ENCODE peak calls at places on chromosomes 13 and 19, in ten cellular contexts. One of them, this sample, is unnamed. For H3K4me1, the result is how much of the 10 kb centered on the place peaks cover.

GRCh38 chr19:5292843-5293606 is 47.6 kb downstream of the PTPRS start:
- DNase-seq in stomach: peak
- DNase-seq in PC-3: peak
- DNase-seq in naive thymus-derived CD4-positive, alpha-beta T cell: peak
- DNase-seq in Peyer's patch: no peak
- DNase-seq in sigmoid colon: peak
- DNase-seq in pancreas: peak
- DNase-seq in adipocyte: peak
- DNase-seq in testis: peak
- DNase-seq in ascending aorta: peak
- DNase-seq in this sample: peak

GRCh38 chr13:43411741-43412140 is 375.0 kb downstream of the ENOX1 start:
- DNase-seq in sigmoid colon: peak
- DNase-seq in Peyer's patch: no peak
- DNase-seq in ascending aorta: no peak
- DNase-seq in PC-3: no peak
- DNase-seq in naive thymus-derived CD4-positive, alpha-beta T cell: no peak
- DNase-seq in pancreas: no peak
- DNase-seq in stomach: no peak
- DNase-seq in adipocyte: no peak
- DNase-seq in testis: no peak
- DNase-seq in this sample: no peak

GRCh38 chr19:4115050-4115817 is 8.7 kb downstream of the MAP2K2 start:
- DNase-seq in naive thymus-derived CD4-positive, alpha-beta T cell: peak
- DNase-seq in Peyer's patch: peak
- DNase-seq in pancreas: no peak
- DNase-seq in testis: peak
- DNase-seq in PC-3: no peak
- DNase-seq in adipocyte: no peak
- DNase-seq in sigmoid colon: no peak
- DNase-seq in stomach: peak
- DNase-seq in ascending aorta: no peak
- DNase-seq in this sample: no peak

GRCh38 chr19:24140099-24140498 is 53.1 kb downstream of the ZNF254 start:
- DNase-seq in naive thymus-derived CD4-positive, alpha-beta T cell: no peak
- DNase-seq in pancreas: no peak
- DNase-seq in sigmoid colon: no peak
- DNase-seq in Peyer's patch: no peak
- DNase-seq in testis: no peak
- DNase-seq in ascending aorta: no peak
- DNase-seq in adipocyte: no peak
- DNase-seq in stomach: no peak
- DNase-seq in PC-3: peak
- DNase-seq in this sample: no peak

GRCh38 chr13:98299954-98300350 is 122.9 kb upstream of the RNF113B start:
- DNase-seq in pancreas: no peak
- DNase-seq in adipocyte: peak
- DNase-seq in ascending aorta: no peak
- DNase-seq in stomach: no peak
- DNase-seq in testis: no peak
- DNase-seq in naive thymus-derived CD4-positive, alpha-beta T cell: no peak
- DNase-seq in PC-3: no peak
- DNase-seq in Peyer's patch: no peak
- DNase-seq in sigmoid colon: no peak
- DNase-seq in this sample: no peak

GRCh38 chr13:31538067-31539042 is 201.0 kb upstream of the RXFP2 start:
- DNase-seq in stomach: peak
- DNase-seq in pancreas: no peak
- DNase-seq in Peyer's patch: no peak
- DNase-seq in testis: no peak
- DNase-seq in ascending aorta: no peak
- DNase-seq in naive thymus-derived CD4-positive, alpha-beta T cell: no peak
- DNase-seq in PC-3: peak
- DNase-seq in sigmoid colon: no peak
- DNase-seq in adipocyte: peak
- DNase-seq in this sample: no peak

GRCh38 chr13:28867564-28867963 is 47.4 kb downstream of the MTUS2 start:
- DNase-seq in adipocyte: no peak
- DNase-seq in sigmoid colon: no peak
- DNase-seq in naive thymus-derived CD4-positive, alpha-beta T cell: no peak
- DNase-seq in Peyer's patch: no peak
- DNase-seq in pancreas: no peak
- DNase-seq in ascending aorta: no peak
- DNase-seq in PC-3: no peak
- DNase-seq in stomach: no peak
- DNase-seq in testis: no peak
- DNase-seq in this sample: no peak

GRCh38 chr13:42101821-42102580 is 53.6 kb downstream of the DGKH start:
- DNase-seq in testis: no peak
- DNase-seq in ascending aorta: no peak
- DNase-seq in Peyer's patch: no peak
- DNase-seq in pancreas: peak
- DNase-seq in adipocyte: no peak
- DNase-seq in naive thymus-derived CD4-positive, alpha-beta T cell: no peak
- DNase-seq in stomach: no peak
- DNase-seq in sigmoid colon: no peak
- DNase-seq in PC-3: no peak
- DNase-seq in this sample: no peak

GRCh38 chr13:26476111-26476743 is 81.3 kb upstream of the WASF3 start:
- DNase-seq in sigmoid colon: no peak
- DNase-seq in ascending aorta: no peak
- DNase-seq in pancreas: peak
- DNase-seq in testis: peak
- DNase-seq in Peyer's patch: no peak
- DNase-seq in naive thymus-derived CD4-positive, alpha-beta T cell: no peak
- DNase-seq in adipocyte: peak
- DNase-seq in stomach: no peak
- DNase-seq in PC-3: no peak
- DNase-seq in this sample: peak

GRCh38 chr19:17296278-17296677 is 6.9 kb downstream of the ABHD8 start:
- DNase-seq in testis: no peak
- DNase-seq in adipocyte: peak
- DNase-seq in Peyer's patch: no peak
- DNase-seq in sigmoid colon: no peak
- DNase-seq in naive thymus-derived CD4-positive, alpha-beta T cell: no peak
- DNase-seq in pancreas: no peak
- DNase-seq in stomach: no peak
- DNase-seq in ascending aorta: no peak
- DNase-seq in PC-3: peak
- DNase-seq in this sample: no peak

GRCh38 chr19:10919352-10920287 is 8.8 kb downstream of the YIPF2 start:
- DNase-seq in PC-3: no peak
- DNase-seq in stomach: no peak
- DNase-seq in sigmoid colon: no peak
- DNase-seq in Peyer's patch: no peak
- DNase-seq in pancreas: peak
- DNase-seq in testis: no peak
- DNase-seq in adipocyte: no peak
- DNase-seq in naive thymus-derived CD4-positive, alpha-beta T cell: no peak
- DNase-seq in ascending aorta: no peak
- DNase-seq in this sample: no peak
- H3K4me1 ChIP-seq in PC-3: under half
- H3K4me1 ChIP-seq in stomach: under half
- H3K4me1 ChIP-seq in sigmoid colon: under half
- H3K4me1 ChIP-seq in Peyer's patch: under half
- H3K4me1 ChIP-seq in pancreas: under half
- H3K4me1 ChIP-seq in testis: under half
- H3K4me1 ChIP-seq in adipocyte: under half
- H3K4me1 ChIP-seq in naive thymus-derived CD4-positive, alpha-beta T cell: under half
- H3K4me1 ChIP-seq in ascending aorta: under half
- H3K4me1 ChIP-seq in this sample: under half

GRCh38 chr19:43435775-43436174 is 21.1 kb downstream of the TEX101 start:
- DNase-seq in ascending aorta: no peak
- DNase-seq in Peyer's patch: no peak
- DNase-seq in stomach: no peak
- DNase-seq in adipocyte: no peak
- DNase-seq in testis: no peak
- DNase-seq in pancreas: no peak
- DNase-seq in PC-3: no peak
- DNase-seq in naive thymus-derived CD4-positive, alpha-beta T cell: no peak
- DNase-seq in sigmoid colon: no peak
- DNase-seq in this sample: no peak

GRCh38 chr19:43437712-43438111 is 23.0 kb downstream of the TEX101 start:
- DNase-seq in PC-3: no peak
- DNase-seq in naive thymus-derived CD4-positive, alpha-beta T cell: no peak
- DNase-seq in adipocyte: no peak
- DNase-seq in stomach: no peak
- DNase-seq in testis: no peak
- DNase-seq in pancreas: no peak
- DNase-seq in Peyer's patch: no peak
- DNase-seq in ascending aorta: no peak
- DNase-seq in sigmoid colon: no peak
- DNase-seq in this sample: no peak

GRCh38 chr19:43439183-43440063 is 24.7 kb downstream of the TEX101 start:
- DNase-seq in stomach: no peak
- DNase-seq in Peyer's patch: peak
- DNase-seq in pancreas: no peak
- DNase-seq in ascending aorta: no peak
- DNase-seq in PC-3: peak
- DNase-seq in testis: no peak
- DNase-seq in sigmoid colon: no peak
- DNase-seq in naive thymus-derived CD4-positive, alpha-beta T cell: peak
- DNase-seq in adipocyte: peak
- DNase-seq in this sample: no peak

GRCh38 chr19:43441736-43442135 is 23.7 kb downstream of the LYPD3 start:
- DNase-seq in testis: no peak
- DNase-seq in ascending aorta: no peak
- DNase-seq in PC-3: no peak
- DNase-seq in naive thymus-derived CD4-positive, alpha-beta T cell: no peak
- DNase-seq in Peyer's patch: no peak
- DNase-seq in pancreas: no peak
- DNase-seq in sigmoid colon: no peak
- DNase-seq in stomach: no peak
- DNase-seq in adipocyte: peak
- DNase-seq in this sample: no peak

GRCh38 chr19:43438291-43439162 is 23.8 kb downstream of the TEX101 start:
- DNase-seq in ascending aorta: no peak
- DNase-seq in sigmoid colon: peak
- DNase-seq in pancreas: no peak
- DNase-seq in Peyer's patch: peak
- DNase-seq in stomach: peak
- DNase-seq in adipocyte: peak
- DNase-seq in PC-3: peak
- DNase-seq in naive thymus-derived CD4-positive, alpha-beta T cell: no peak
- DNase-seq in testis: no peak
- DNase-seq in this sample: no peak
- H3K4me3 ChIP-seq in ascending aorta: no peak
- H3K4me3 ChIP-seq in sigmoid colon: no peak
- H3K4me3 ChIP-seq in pancreas: no peak
- H3K4me3 ChIP-seq in Peyer's patch: no peak
- H3K4me3 ChIP-seq in stomach: no peak
- H3K4me3 ChIP-seq in adipocyte: no peak
- H3K4me3 ChIP-seq in PC-3: peak
- H3K4me3 ChIP-seq in naive thymus-derived CD4-positive, alpha-beta T cell: peak
- H3K4me3 ChIP-seq in testis: no peak
- H3K4me3 ChIP-seq in this sample: no peak

DNA sequence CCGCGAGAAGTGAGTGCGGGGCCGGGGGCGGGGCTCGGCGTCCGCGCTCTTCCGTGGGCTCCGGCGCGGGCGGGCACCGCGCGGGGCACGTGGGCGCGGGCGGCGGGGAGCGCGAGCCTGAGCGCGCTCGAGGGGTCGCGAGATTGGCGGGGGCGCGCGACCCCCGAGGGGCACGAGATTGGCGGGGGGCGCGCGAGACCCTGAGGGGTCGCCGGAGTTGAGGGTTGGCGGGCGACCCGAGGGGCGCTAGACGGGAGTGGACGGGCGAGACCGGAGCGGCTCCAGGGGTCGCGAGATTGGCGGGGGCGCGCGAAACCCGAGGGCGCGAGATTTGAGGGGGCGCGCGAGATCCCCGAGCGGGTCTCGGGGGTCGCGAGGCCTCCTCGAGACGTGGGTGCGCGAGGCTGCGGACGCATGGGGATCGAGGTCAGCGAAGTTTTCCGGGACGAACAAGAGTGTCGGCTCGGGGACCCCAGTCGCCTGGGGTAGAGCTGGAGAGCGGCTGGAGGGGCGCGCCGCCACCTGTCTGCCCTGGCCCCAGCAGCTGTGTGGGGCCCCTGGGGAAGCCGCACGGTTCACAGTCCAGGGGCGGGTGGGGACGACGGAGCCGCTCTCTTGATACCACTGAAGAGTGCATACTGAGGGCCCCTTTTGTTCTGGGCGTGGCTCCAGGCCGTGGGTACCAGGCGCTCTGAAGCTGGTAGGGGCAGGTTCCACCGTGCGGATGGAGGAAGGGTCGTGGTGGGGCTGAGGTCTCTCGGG is 682 bp downstream of the SSBP4 start:
- DNase-seq in sigmoid colon: no peak
- DNase-seq in ascending aorta: no peak
- DNase-seq in PC-3: peak
- DNase-seq in stomach: no peak
- DNase-seq in adipocyte: peak
- DNase-seq in Peyer's patch: peak
- DNase-seq in pancreas: no peak
- DNase-seq in naive thymus-derived CD4-positive, alpha-beta T cell: no peak
- DNase-seq in testis: no peak
- DNase-seq in this sample: peak
- H3K4me1 ChIP-seq in sigmoid colon: half or more
- H3K4me1 ChIP-seq in ascending aorta: half or more
- H3K4me1 ChIP-seq in PC-3: under half
- H3K4me1 ChIP-seq in stomach: half or more
- H3K4me1 ChIP-seq in adipocyte: under half
- H3K4me1 ChIP-seq in Peyer's patch: under half
- H3K4me1 ChIP-seq in pancreas: under half
- H3K4me1 ChIP-seq in naive thymus-derived CD4-positive, alpha-beta T cell: half or more
- H3K4me1 ChIP-seq in testis: half or more
- H3K4me1 ChIP-seq in this sample: half or more

GRCh38 chr19:15516363-15516762 is 8.0 kb downstream of the CYP4F22 start:
- DNase-seq in ascending aorta: no peak
- DNase-seq in adipocyte: no peak
- DNase-seq in testis: no peak
- DNase-seq in pancreas: no peak
- DNase-seq in naive thymus-derived CD4-positive, alpha-beta T cell: no peak
- DNase-seq in stomach: no peak
- DNase-seq in Peyer's patch: no peak
- DNase-seq in sigmoid colon: no peak
- DNase-seq in PC-3: no peak
- DNase-seq in this sample: no peak
- H3K4me3 ChIP-seq in ascending aorta: no peak
- H3K4me3 ChIP-seq in adipocyte: no peak
- H3K4me3 ChIP-seq in testis: no peak
- H3K4me3 ChIP-seq in pancreas: no peak
- H3K4me3 ChIP-seq in naive thymus-derived CD4-positive, alpha-beta T cell: no peak
- H3K4me3 ChIP-seq in stomach: no peak
- H3K4me3 ChIP-seq in Peyer's patch: no peak
- H3K4me3 ChIP-seq in sigmoid colon: no peak
- H3K4me3 ChIP-seq in PC-3: no peak
- H3K4me3 ChIP-seq in this sample: no peak